ENCODE peak calls at places on chromosomes 6 and 20, in five cellular contexts. One of them, this sample, is unnamed.

GRCh38 chr6:45697605-45698004 is 318.1 kb downstream of the CLIC5 start:
- DNase-seq in ovary: no peak
- DNase-seq in stomach: no peak
- DNase-seq in A549: no peak
- DNase-seq in K562: peak; percentile 5
- DNase-seq in this sample: no peak

GRCh38 chr20:47133809-47134456 is 222.6 kb downstream of the ZMYND8 start:
- DNase-seq in ovary: no peak
- DNase-seq in stomach: no peak
- DNase-seq in A549: peak; percentile 37
- DNase-seq in K562: no peak
- DNase-seq in this sample: peak; percentile 59

GRCh38 chr6:68533339-68533795 is 101.7 kb upstream of the ADGRB3 start:
- DNase-seq in ovary: no peak
- DNase-seq in stomach: no peak
- DNase-seq in A549: no peak
- DNase-seq in K562: no peak
- DNase-seq in this sample: no peak

GRCh38 chr6:71289039-71289801 is 609 bp downstream of the OGFRL1 start:
- DNase-seq in ovary: peak; percentile 37
- DNase-seq in stomach: no peak
- DNase-seq in A549: no peak
- DNase-seq in K562: no peak
- DNase-seq in this sample: peak; percentile 65

GRCh38 chr20:16475225-16475624 is 98.0 kb downstream of the KIF16B start:
- DNase-seq in ovary: no peak
- DNase-seq in stomach: no peak
- DNase-seq in A549: no peak
- DNase-seq in K562: peak; percentile 6
- DNase-seq in this sample: no peak

GRCh38 chr6:163332575-163332974 is 81.9 kb upstream of the QKI start:
- DNase-seq in ovary: no peak
- DNase-seq in stomach: no peak
- DNase-seq in A549: no peak
- DNase-seq in K562: peak; percentile 42
- DNase-seq in this sample: no peak

GRCh38 chr6:37038297-37039198 is 33.1 kb downstream of the FGD2 start:
- DNase-seq in ovary: peak; percentile 88
- DNase-seq in stomach: peak; percentile 66
- DNase-seq in A549: no peak
- DNase-seq in K562: peak; percentile 89
- DNase-seq in this sample: peak; percentile 90

GRCh38 chr6:33320315-33321181 is 3.0 kb upstream of the ZBTB22 start:
- DNase-seq in ovary: peak; percentile 50
- DNase-seq in stomach: peak; percentile 59
- DNase-seq in A549: no peak
- DNase-seq in K562: peak; percentile 77
- DNase-seq in this sample: peak; percentile 82

GRCh38 chr6:160919713-160920112 is 71.9 kb upstream of the MAP3K4 start:
- DNase-seq in ovary: no peak
- DNase-seq in stomach: no peak
- DNase-seq in A549: no peak
- DNase-seq in K562: no peak
- DNase-seq in this sample: no peak

GRCh38 chr20:40535816-40536215 is 153.2 kb downstream of the MAFB start:
- DNase-seq in ovary: no peak
- DNase-seq in stomach: no peak
- DNase-seq in A549: no peak
- DNase-seq in K562: no peak
- DNase-seq in this sample: no peak

GRCh38 chr6:32952817-32953739 is at the start of gene HLA-DMA:
- DNase-seq in ovary: peak; percentile 47
- DNase-seq in stomach: peak; percentile 93
- DNase-seq in A549: peak; percentile 49
- DNase-seq in K562: peak; percentile 55
- DNase-seq in this sample: peak; percentile 93

GRCh38 chr6:84278311-84278710 is 50.9 kb upstream of the CEP162 start:
- DNase-seq in ovary: no peak
- DNase-seq in stomach: no peak
- DNase-seq in A549: no peak
- DNase-seq in K562: no peak
- DNase-seq in this sample: no peak

DNA sequence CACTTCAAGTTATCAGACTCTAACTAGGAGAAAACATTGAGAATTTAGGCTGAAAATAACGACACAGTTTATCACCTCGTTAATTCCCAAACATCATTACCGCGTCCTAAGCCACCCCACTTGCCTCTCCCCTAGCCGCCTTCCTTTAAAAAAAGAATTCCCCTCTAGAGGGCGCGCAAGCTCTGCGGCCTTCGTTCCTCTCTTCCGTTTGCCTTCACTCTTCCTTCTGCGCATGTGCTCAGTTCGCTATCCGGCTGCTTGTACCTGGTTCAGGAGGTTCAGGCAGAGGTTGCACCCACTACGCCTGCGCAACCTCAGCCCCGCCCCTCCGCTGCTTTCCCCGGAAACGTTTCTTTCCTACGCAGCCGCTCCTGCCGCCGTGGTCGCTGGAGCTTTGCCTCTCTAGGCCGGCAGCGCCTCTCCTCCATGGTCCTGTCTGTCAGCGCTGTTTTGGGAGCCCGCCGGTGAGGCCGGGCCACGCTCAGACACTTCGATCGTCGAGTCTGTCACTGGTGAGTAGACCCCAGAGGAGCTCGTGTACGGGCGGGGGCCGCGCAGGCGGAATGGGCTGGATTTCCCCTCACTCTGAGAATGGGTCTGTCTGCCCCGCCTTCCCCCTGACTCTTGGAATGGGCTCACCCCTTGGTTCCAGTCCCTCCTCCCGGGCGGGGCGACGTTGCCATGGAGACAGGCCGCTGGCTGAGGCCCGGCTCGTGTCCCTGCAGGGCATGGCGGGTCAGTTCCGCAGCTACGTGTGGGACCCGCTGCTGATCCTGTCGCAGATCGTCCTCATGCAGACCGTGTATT is at the start of gene SYS1:
- DNase-seq in ovary: peak; percentile 99
- DNase-seq in stomach: peak; percentile 98
- DNase-seq in A549: peak; percentile 95
- DNase-seq in K562: peak; percentile 98
- DNase-seq in this sample: peak; percentile 99
- TF ChIP-seq POLR2A in ovary: peak; percentile 85
- TF ChIP-seq POLR2A in stomach: peak; percentile 88
- TF ChIP-seq POLR2A in A549: peak; percentile 69
- TF ChIP-seq POLR2A in K562: peak; percentile 94
- TF ChIP-seq POLR2A in this sample: peak; percentile 91

DNA sequence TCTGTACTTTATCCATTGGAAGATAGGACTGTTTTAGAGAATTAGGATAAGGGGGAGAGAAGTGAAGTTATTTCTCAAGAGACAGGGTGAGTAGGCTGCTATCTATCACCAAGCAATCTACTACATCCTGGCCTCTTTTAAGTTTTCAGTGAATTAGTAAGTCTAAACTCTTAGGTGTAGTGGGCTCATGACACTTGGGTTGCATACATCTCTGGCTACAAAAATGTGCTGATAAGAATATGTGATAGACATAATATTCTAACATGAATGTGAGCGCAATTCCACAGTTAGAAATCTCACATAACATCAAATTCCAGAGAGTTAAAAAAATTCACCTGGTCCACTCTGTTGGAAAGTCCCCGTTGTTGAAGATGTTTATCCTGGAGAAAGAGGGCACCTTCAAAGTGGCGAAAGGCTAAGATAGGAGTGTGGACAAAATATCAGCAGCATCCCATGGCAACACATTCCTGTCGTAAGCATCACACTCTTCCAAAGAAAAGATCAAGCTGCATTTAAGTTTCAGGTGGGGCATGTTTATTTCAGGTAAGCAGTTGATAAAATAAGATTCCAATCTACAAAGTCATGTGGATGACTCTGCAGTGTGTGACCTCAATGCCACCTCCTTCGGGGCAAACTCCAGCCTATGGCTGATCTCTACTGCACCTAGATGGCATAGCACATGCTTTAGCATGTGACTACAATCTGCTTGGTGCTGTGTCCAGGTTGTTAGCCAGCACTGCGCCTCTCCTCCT is 111.7 kb upstream of the NEDD9 start:
- DNase-seq in ovary: no peak
- DNase-seq in stomach: peak; percentile 39
- DNase-seq in A549: peak; percentile 75
- DNase-seq in K562: no peak
- DNase-seq in this sample: no peak
- TF ChIP-seq EP300 in ovary: no peak
- TF ChIP-seq EP300 in stomach: no peak
- TF ChIP-seq EP300 in A549: peak; percentile 43
- TF ChIP-seq EP300 in K562: no peak
- TF ChIP-seq EP300 in this sample: no peak

GRCh38 chr20:50921055-50921454 is 10.2 kb downstream of the ADNP start:
- DNase-seq in ovary: no peak
- DNase-seq in stomach: no peak
- DNase-seq in A549: no peak
- DNase-seq in K562: no peak
- DNase-seq in this sample: no peak
- TF ChIP-seq POLR2A in ovary: no peak
- TF ChIP-seq POLR2A in stomach: no peak
- TF ChIP-seq POLR2A in A549: no peak
- TF ChIP-seq POLR2A in K562: no peak
- TF ChIP-seq POLR2A in this sample: no peak

GRCh38 chr20:19975901-19976300 is 41.3 kb upstream of the NAA20 start:
- DNase-seq in ovary: no peak
- DNase-seq in stomach: peak; percentile 46
- DNase-seq in A549: peak; percentile 59
- DNase-seq in K562: no peak
- DNase-seq in this sample: no peak

GRCh38 chr20:19976595-19977372 is 40.4 kb upstream of the NAA20 start:
- DNase-seq in ovary: peak; percentile 48
- DNase-seq in stomach: peak; percentile 62
- DNase-seq in A549: peak; percentile 79
- DNase-seq in K562: no peak
- DNase-seq in this sample: peak; percentile 84

GRCh38 chr20:19975436-19975799 is 41.7 kb upstream of the NAA20 start:
- DNase-seq in ovary: peak; percentile 48
- DNase-seq in stomach: no peak
- DNase-seq in A549: peak; percentile 59
- DNase-seq in K562: no peak
- DNase-seq in this sample: peak; percentile 77

GRCh38 chr20:19974621-19975435 is 42.3 kb upstream of the NAA20 start:
- DNase-seq in ovary: peak; percentile 88
- DNase-seq in stomach: peak; percentile 88
- DNase-seq in A549: peak; percentile 89
- DNase-seq in K562: no peak
- DNase-seq in this sample: peak; percentile 97

DNA sequence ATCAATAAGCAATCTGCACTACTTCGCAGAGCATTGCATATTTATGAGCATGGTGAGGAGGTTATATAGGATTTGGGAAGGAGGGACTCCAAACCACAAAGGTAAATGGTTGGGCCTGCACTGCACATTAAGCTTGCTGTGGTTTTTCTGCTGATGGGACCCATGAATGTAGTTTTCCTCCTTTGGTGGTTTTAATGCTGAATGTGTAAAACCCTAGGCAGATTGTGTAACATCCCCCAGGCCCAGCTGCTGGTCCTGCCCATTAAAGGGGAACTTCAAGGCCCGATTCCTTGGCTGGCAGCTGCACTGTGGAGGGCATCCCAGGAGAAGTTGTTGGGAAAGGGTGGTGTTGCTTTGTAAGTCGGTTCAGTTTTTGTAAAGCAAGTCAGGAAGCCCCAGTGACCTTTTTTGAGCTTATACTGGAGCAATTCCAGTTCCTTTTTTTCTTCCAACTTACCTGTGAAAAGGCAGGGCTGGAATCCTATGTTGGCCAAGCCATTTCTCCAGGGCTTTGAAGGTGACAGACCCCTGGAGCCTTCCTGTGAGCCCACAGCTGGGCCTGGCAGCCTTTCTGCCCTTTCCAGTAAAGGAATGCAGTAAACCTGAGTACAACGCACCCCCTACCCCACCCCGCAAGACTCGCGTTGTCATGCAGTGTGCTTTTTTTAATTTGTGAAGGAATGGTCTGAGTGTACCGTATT is 43.1 kb upstream of the NAA20 start:
- DNase-seq in ovary: peak; percentile 67
- DNase-seq in stomach: peak; percentile 42
- DNase-seq in A549: no peak
- DNase-seq in K562: no peak
- DNase-seq in this sample: peak; percentile 93
- TF ChIP-seq EP300 in ovary: no peak
- TF ChIP-seq EP300 in stomach: no peak
- TF ChIP-seq EP300 in A549: no peak
- TF ChIP-seq EP300 in K562: no peak
- TF ChIP-seq EP300 in this sample: no peak

GRCh38 chr6:69796627-69797390 is at the start of gene LMBRD1:
- DNase-seq in ovary: peak; percentile 98
- DNase-seq in stomach: peak; percentile 99
- DNase-seq in A549: peak; percentile 71
- DNase-seq in K562: peak; percentile 97
- DNase-seq in this sample: peak; percentile 98

GRCh38 chr6:69801225-69801624 is 4.4 kb upstream of the LMBRD1 start:
- DNase-seq in ovary: no peak
- DNase-seq in stomach: no peak
- DNase-seq in A549: no peak
- DNase-seq in K562: no peak
- DNase-seq in this sample: no peak

GRCh38 chr6:69792292-69792691 is 4.5 kb downstream of the LMBRD1 start:
- DNase-seq in ovary: no peak
- DNase-seq in stomach: no peak
- DNase-seq in A549: no peak
- DNase-seq in K562: no peak
- DNase-seq in this sample: no peak

GRCh38 chr6:69795469-69796080 is 1.2 kb downstream of the LMBRD1 start:
- DNase-seq in ovary: no peak
- DNase-seq in stomach: no peak
- DNase-seq in A549: no peak
- DNase-seq in K562: peak; percentile 34
- DNase-seq in this sample: no peak

GRCh38 chr6:69796081-69796626 is 656 bp downstream of the LMBRD1 start:
- DNase-seq in ovary: no peak
- DNase-seq in stomach: peak; percentile 69
- DNase-seq in A549: peak; percentile 5
- DNase-seq in K562: peak; percentile 66
- DNase-seq in this sample: no peak
- TF ChIP-seq POLR2A in ovary: no peak
- TF ChIP-seq POLR2A in stomach: peak; percentile 83
- TF ChIP-seq POLR2A in A549: no peak
- TF ChIP-seq POLR2A in K562: peak; percentile 13
- TF ChIP-seq POLR2A in this sample: no peak

DNA sequence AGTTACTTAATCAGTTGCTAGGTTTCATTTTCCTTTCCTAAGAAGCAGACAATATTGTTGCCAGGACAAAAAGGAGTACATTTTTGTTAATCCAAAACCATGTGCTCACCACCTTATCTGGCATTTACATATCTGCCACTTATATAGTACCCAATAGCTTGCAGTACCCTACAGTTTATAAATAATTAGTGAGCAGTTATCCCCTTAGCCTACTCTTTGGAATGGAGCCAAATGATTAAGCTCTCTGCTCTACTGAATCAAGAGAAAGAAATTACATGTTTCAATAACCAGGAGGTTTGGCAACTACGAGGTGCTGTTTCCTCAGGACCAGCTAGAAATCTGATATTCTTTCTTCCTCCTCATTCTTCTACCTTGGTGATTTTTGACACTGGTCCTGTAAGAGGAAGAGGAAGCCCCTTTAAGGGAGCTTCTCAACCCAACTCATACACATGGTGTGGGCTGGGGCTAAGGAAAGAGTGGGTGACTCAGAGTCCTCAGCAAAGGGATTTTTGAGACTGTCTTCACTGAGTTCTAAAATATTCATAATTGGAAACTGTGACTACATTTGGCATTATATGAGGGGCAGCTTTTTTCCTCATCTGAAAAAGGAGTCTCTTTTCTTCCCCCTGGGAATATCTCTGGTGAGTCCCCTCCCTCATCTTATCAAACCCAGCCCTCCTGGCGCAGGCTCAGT is 1.5 kb downstream of the ZNFX1 start:
- DNase-seq in ovary: no peak
- DNase-seq in stomach: no peak
- DNase-seq in A549: no peak
- DNase-seq in K562: peak; percentile 52
- DNase-seq in this sample: no peak
- TF ChIP-seq EP300 in ovary: no peak
- TF ChIP-seq EP300 in stomach: no peak
- TF ChIP-seq EP300 in A549: no peak
- TF ChIP-seq EP300 in K562: no peak
- TF ChIP-seq EP300 in this sample: no peak